ENCODE peak calls at places on chromosomes 2 and 18, in nine cellular contexts. I is AG09319, V is GM06990, B is endothelial cell of umbilical vein, T is choroid plexus epithelial cell, N is Caco-2, Z is lung, F is tibial nerve, Y is heart left ventricle. E is an unnamed sample.

GRCh38 chr18:9849407-9849961 is 36.3 kb upstream of the TXNDC2 start:
- DNase-seq in I (no peak), V (no peak), B (no peak), T (no peak), N (no peak), Z (peak; percentile 79), F (no peak), Y (peak; percentile 71), E (no peak)

GRCh38 chr18:46042571-46043123 is 29.4 kb downstream of the PSTPIP2 start:
- DNase-seq in I (peak; percentile 38), V (no peak), B (no peak), T (peak; percentile 64), N (no peak), Z (no peak), F (no peak), Y (no peak), E (no peak)

GRCh38 chr2:24984912-24985311 is 13.2 kb upstream of the DNAJC27 start:
- DNase-seq in I (no peak), V (no peak), B (no peak), T (peak; percentile 47), N (no peak), Z (no peak), F (no peak), Y (peak; percentile 80), E (no peak)

GRCh38 chr2:63050916-63051794 is 525 bp downstream of the OTX1 start:
- DNase-seq in I (no peak), V (peak; percentile 31), B (no peak), T (no peak), N (peak; percentile 54), Z (no peak), F (no peak), Y (no peak), E (no peak)

GRCh38 chr18:62418258-62418657 is 93.1 kb downstream of the TNFRSF11A start:
- DNase-seq in I (no peak), V (no peak), B (no peak), T (no peak), N (no peak), Z (no peak), F (no peak), Y (no peak), E (no peak)

GRCh38 chr2:164542584-164543021 is 78.7 kb downstream of the GRB14 start:
- DNase-seq in I (peak; percentile 10), V (no peak), B (peak; percentile 57), T (peak; percentile 85), N (no peak), Z (no peak), F (no peak), Y (no peak), E (no peak)

GRCh38 chr2:207408086-207408794 is 121.5 kb upstream of the CREB1 start:
- DNase-seq in I (no peak), V (peak; percentile 26), B (no peak), T (peak; percentile 28), N (no peak), Z (peak; percentile 51), F (no peak), Y (no peak), E (peak; percentile 71)

GRCh38 chr18:22846088-22846683 is 86.9 kb upstream of the RBBP8 start:
- DNase-seq in I (no peak), V (no peak), B (peak; percentile 22), T (peak; percentile 63), N (no peak), Z (no peak), F (no peak), Y (no peak), E (no peak)

GRCh38 chr2:134408386-134408785 is 154.5 kb downstream of the MGAT5 start:
- DNase-seq in I (no peak), V (no peak), B (no peak), T (no peak), N (no peak), Z (no peak), F (no peak), Y (no peak), E (peak; percentile 61)

GRCh38 chr2:140457483-140457882 is 1673.3 kb downstream of the LRP1B start:
- DNase-seq in I (no peak), V (no peak), B (no peak), T (peak; percentile 40), N (no peak), Z (no peak), F (no peak), Y (no peak), E (no peak)

GRCh38 chr2:20366672-20367116 is 16.1 kb upstream of the PUM2 start:
- DNase-seq in I (no peak), V (no peak), B (no peak), T (no peak), N (no peak), Z (no peak), F (no peak), Y (no peak), E (no peak)

GRCh38 chr2:25132296-25132630 is 36.1 kb downstream of the POMC start:
- DNase-seq in I (no peak), V (no peak), B (no peak), T (no peak), N (peak; percentile 71), Z (no peak), F (no peak), Y (no peak), E (no peak)

DNA sequence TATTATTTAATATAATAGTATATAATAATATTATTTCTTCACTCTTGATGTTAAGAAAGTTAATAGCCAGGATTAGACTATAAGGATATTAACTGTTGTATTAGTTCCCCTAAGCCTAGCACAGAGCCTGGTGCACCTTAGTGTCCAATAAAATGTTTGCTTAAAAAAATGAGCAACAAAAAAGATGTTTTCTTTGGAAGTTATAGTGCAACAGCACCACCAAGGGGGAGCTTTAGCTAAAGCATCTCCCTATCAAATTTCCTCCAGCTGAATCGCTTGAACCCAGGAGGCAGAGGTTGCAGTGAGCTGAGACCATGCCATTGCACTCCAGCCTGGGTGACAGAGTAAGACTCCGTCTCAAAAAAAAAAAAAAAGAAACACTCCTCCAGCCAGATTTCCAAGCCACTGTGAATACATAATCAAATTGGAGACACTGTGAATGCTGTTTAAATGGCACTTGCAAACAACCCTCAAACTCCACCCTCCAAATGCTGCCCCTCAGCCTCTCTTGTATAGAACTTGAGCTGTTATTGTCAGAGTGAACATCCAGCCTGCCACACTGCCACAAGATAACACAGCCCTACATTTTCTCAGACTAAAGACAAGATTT is 221.9 kb downstream of the DYM start:
- DNase-seq in I (no peak), V (no peak), B (peak; percentile 53), T (peak; percentile 68), N (no peak), Z (no peak), F (no peak), Y (no peak), E (peak; percentile 27)
- TF ChIP-seq CTCF in I (peak; percentile 57), V (peak; percentile 33), B (peak; percentile 48), T (peak; percentile 70), N (no peak), Z (no peak), F (peak; percentile 26), Y (peak; percentile 19), E (peak; percentile 41)

DNA sequence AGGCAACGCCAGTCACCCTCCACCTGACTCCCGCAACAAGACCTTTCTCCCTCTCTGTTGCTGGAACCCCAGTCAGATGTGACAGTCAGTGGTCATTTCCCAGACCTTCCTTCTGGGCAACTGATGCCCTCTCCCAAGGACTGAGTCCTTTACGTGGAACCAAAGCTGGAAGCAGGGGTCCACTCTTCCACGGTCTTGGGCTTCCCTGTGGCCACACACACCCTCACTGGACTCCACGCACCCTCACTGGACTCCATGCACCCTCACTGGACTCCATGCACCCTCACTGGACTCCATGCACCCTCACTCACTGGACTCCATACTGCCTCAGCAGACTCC is 7.1 kb downstream of the PTMA start:
- DNase-seq in I (no peak), V (no peak), B (no peak), T (no peak), N (no peak), Z (no peak), F (no peak), Y (no peak), E (no peak)
- TF ChIP-seq CTCF in I (no peak), V (no peak), B (no peak), T (no peak), N (peak; percentile 6), Z (no peak), F (peak; percentile 18), Y (no peak), E (no peak)

GRCh38 chr2:200730302-200730701 is 81.4 kb upstream of the BZW1 start:
- DNase-seq in I (no peak), V (no peak), B (no peak), T (no peak), N (no peak), Z (no peak), F (no peak), Y (no peak), E (no peak)
- TF ChIP-seq CTCF in I (no peak), V (no peak), B (no peak), T (no peak), N (no peak), Z (no peak), F (no peak), Y (no peak), E (no peak)

GRCh38 chr18:43007365-43007764 is 108.1 kb downstream of the RIT2 start:
- DNase-seq in I (no peak), V (no peak), B (no peak), T (no peak), N (no peak), Z (no peak), F (no peak), Y (no peak), E (no peak)
- TF ChIP-seq CTCF in I (no peak), V (no peak), B (no peak), T (no peak), N (no peak), Z (no peak), F (no peak), Y (no peak), E (no peak)

DNA sequence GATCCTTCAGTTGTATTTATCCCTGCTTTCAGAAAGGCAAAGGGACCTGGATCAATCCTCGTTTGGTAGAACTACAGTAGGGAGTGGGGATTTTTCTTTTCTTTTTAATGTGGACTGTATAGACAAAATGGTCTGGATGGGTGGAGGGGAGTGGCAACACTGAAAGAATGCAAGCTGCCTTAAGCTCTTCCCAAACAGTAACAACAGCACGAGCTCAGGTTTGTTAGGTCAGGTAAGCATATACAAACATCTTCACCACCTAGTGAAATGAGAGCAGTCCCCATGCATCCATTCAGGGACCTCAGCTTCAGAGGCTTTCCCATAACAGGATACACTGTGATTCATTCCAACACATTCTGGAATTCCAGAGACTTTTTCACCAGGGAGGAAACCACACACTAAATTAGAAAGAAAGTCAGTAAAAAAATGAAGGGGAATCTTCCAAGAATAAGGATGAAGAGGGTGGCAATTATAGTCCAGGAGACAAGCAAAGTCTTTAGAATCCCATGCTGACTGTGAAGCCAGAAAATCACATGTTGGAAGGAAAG is 50.5 kb upstream of the BZW1 start:
- DNase-seq in I (no peak), V (no peak), B (peak; percentile 71), T (no peak), N (peak; percentile 50), Z (no peak), F (no peak), Y (no peak), E (no peak)
- TF ChIP-seq CTCF in I (no peak), V (no peak), B (no peak), T (no peak), N (no peak), Z (no peak), F (no peak), Y (no peak), E (no peak)

GRCh38 chr2:31688282-31688681 is 107.5 kb upstream of the SRD5A2 start:
- DNase-seq in I (no peak), V (no peak), B (no peak), T (peak; percentile 32), N (no peak), Z (no peak), F (no peak), Y (no peak), E (no peak)
- TF ChIP-seq CTCF in I (peak; percentile 37), V (peak; percentile 47), B (peak; percentile 38), T (peak; percentile 61), N (peak; percentile 50), Z (no peak), F (no peak), Y (no peak), E (peak; percentile 57)

GRCh38 chr2:196808281-196808680 is 874 bp downstream of the C2orf66 start:
- DNase-seq in I (no peak), V (no peak), B (peak; percentile 45), T (peak; percentile 50), N (no peak), Z (no peak), F (no peak), Y (no peak), E (peak; percentile 10)
- TF ChIP-seq CTCF in I (no peak), V (peak; percentile 12), B (no peak), T (peak; percentile 43), N (no peak), Z (no peak), F (no peak), Y (no peak), E (peak; percentile 16)

E was measured in MM.1S.